ENCODE peak calls at places on chromosome 2, in eight cellular contexts. A is breast epithelium, B is body of pancreas, J is adrenal gland, U is heart left ventricle, R is uterus, Q is IMR-90, W is transverse colon. O is an unnamed sample.

GRCh38 chr2:239600650-239601049 is 199.8 kb upstream of the HDAC4 start:
- DNase-seq in A (no peak), B (no peak), J (no peak), U (no peak), R (peak; percentile 3), Q (no peak), W (no peak), O (peak; percentile 24)

GRCh38 chr2:152513029-152513428 is 178.1 kb downstream of the FMNL2 start:
- DNase-seq in A (no peak), B (no peak), J (no peak), U (no peak), R (no peak), Q (no peak), W (no peak), O (no peak)

GRCh38 chr2:54106631-54107454 is 8.6 kb upstream of the ACYP2 start:
- DNase-seq in A (no peak), B (no peak), J (peak; percentile 51), U (no peak), R (no peak), Q (peak; percentile 66), W (peak; percentile 36), O (no peak)

GRCh38 chr2:190802133-190802532 is 78.5 kb upstream of the GLS start:
- DNase-seq in A (no peak), B (no peak), J (no peak), U (no peak), R (no peak), Q (no peak), W (no peak), O (no peak)

GRCh38 chr2:84338069-84338468 is 121.0 kb downstream of the SUCLG1 start:
- DNase-seq in A (no peak), B (no peak), J (no peak), U (no peak), R (no peak), Q (no peak), W (no peak), O (no peak)

GRCh38 chr2:71223767-71224333 is 3.1 kb downstream of the PAIP2B start:
- DNase-seq in A (peak; percentile 52), B (peak; percentile 60), J (peak; percentile 72), U (peak; percentile 84), R (peak; percentile 19), Q (peak; percentile 16), W (peak; percentile 64), O (peak; percentile 79)

GRCh38 chr2:232816656-232817055 is 40.3 kb upstream of the KCNJ13 start:
- DNase-seq in A (no peak), B (no peak), J (no peak), U (no peak), R (no peak), Q (no peak), W (no peak), O (no peak)

GRCh38 chr2:58299123-58299522 is 58.0 kb upstream of the FANCL start:
- DNase-seq in A (no peak), B (no peak), J (no peak), U (no peak), R (no peak), Q (no peak), W (no peak), O (no peak)

GRCh38 chr2:40479995-40480525 is 28.2 kb upstream of the SLC8A1 start:
- DNase-seq in A (no peak), B (no peak), J (no peak), U (no peak), R (no peak), Q (no peak), W (no peak), O (no peak)

GRCh38 chr2:163640542-163641195 is 95.1 kb downstream of the FIGN start:
- DNase-seq in A (no peak), B (no peak), J (no peak), U (no peak), R (no peak), Q (no peak), W (no peak), O (no peak)

GRCh38 chr2:71395471-71395870 is 57.9 kb upstream of the DYSF start:
- DNase-seq in A (no peak), B (no peak), J (no peak), U (no peak), R (no peak), Q (no peak), W (no peak), O (no peak)

GRCh38 chr2:159131267-159131790 is 155.2 kb downstream of the WDSUB1 start:
- DNase-seq in A (no peak), B (no peak), J (no peak), U (no peak), R (no peak), Q (no peak), W (no peak), O (no peak)
- TF ChIP-seq POLR2A in A (no peak), B (no peak), J (no peak), U (no peak), R (no peak), Q (no peak), W (no peak), O (no peak)

DNA sequence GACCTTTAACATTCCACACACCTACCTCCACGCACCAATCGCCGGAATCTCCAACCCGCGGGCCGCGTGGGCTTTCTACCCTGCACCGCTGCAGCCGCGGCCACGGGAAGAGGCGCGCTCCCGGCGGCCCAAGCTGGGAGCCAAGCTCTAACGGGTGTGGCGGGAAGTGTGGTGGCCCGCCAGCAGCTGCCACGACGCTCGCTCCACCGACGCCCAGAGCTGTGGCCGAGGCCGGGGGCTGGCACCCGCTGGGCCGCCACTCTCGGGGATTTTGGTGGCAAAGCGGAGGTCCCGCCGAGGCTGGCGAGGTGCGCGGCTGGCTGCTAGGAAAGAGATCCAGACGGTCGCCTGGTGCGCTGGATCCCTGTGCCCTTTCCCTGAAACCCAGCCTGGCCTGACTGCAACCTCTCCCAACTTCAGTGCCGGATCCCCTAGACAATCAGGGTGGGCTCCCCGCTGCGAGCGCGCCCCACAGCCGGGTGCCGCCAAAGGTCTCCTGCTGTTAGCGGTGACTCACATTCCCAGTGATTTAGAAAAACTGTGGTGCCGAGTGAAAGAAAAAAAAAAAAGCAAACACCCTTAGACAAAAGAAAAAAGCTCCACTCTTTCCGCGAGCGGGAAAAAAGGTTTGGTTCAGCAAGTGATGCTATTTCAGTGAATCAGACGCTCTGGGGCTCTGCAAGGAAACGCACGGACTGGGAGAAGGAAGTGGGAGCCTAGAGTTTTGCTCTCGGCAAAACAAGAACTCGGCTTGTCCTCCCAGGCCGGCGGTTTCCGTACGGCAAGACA is 2.9 kb upstream of the BCL2L11 start:
- DNase-seq in A (no peak), B (peak; percentile 28), J (no peak), U (peak; percentile 33), R (peak; percentile 29), Q (peak; percentile 77), W (peak; percentile 50), O (peak; percentile 71)
- H3K4me3 ChIP-seq in A (peak overlapping the region; percentile 82), B (no peak overlapping the region), J (no peak overlapping the region), U (peak overlapping the region; percentile 69), R (peak overlapping the region; percentile 34), Q (peak overlapping the region; percentile 31), W (peak overlapping the region; percentile 23), O (peak overlapping the region; percentile 85)

DNA sequence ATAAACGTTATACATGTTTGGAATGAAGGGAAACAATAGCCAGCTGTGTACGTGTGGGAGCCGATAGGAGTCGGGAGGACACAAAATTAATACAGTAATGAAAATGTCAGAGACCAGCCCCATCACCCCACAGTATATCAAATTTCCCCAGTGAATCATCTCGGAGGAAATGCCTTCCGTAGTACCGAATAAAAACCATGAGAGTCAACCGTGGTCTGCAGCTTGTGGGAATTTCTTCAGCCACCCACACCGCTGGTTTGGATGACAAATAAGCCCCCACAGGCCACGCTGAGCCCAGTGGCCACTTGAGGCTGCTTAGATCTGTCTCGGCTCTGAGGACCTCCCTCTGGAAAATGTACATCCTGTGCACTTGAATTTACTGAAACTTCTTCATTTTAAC is 133.7 kb downstream of the COL6A3 start:
- DNase-seq in A (no peak), B (no peak), J (no peak), U (peak; percentile 73), R (no peak), Q (peak; percentile 99), W (no peak), O (no peak)
- TF ChIP-seq CTCF in A (no peak), B (no peak), J (no peak), U (no peak), R (no peak), Q (peak; percentile 16), W (no peak), O (no peak)

DNA sequence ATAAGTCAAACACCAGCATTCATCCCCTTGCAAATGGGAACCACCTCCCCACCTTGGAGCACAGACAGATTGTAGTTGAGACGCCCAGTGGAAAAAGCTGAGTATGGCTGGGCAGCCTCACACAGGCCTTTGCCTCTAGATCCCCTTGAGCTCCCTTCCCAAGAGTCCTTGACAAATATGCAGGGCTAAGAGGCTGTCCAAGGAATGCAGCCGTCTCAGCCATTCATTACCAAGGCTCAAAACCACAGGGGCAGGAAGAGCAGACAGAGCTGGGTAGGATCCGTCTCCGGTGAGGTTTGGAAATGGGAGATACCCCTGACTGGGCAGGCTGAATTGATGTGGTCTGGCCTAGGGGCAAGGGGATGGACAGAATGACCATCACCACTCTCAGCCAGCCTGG is 557.1 kb downstream of the TNS1 start:
- DNase-seq in A (no peak), B (no peak), J (no peak), U (no peak), R (no peak), Q (no peak), W (no peak), O (no peak)
- TF ChIP-seq POLR2A in A (no peak), B (no peak), J (no peak), U (no peak), R (no peak), Q (no peak), W (no peak), O (no peak)

DNA sequence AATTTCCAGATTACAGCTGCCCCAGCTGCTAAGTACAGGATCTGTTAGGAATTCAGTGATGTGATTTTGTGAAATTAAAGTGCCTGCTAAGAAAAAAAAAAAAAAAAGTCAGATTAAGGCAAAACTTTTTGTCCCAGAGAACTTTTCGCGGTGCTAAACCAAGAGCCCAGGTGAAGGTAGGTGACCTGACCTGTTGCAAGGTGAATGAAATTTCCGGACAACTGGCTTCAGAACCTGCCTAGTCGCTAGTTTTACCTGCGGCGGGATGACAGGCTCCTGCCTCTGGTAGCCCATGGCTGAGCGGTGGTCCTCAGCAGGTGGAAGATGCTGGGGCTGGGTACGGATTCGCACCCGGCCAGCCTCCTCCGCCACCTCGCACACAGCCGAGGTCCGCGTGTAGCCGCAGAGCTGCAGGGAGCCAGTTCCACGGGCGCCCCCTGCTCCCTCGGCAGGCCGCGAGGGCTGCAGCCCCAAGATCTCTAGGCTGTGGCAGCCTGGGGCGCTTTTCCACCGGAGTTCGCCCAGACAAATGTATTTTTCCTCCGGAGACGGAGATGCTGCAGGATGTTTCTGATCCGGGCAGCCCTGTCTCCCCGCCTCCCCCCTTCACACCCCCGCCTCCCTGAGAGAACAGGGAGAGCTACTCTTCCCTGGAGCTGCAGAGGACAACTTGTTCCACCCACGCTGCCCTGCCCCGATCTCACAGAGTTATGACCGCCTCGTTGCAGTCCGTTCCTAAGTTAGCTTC is at the start of gene SLC38A11:
- DNase-seq in A (no peak), B (peak; percentile 40), J (peak; percentile 34), U (peak; percentile 45), R (peak; percentile 21), Q (no peak), W (peak; percentile 22), O (peak; percentile 57)
- H3K4me3 ChIP-seq in A (peak within 1 kb of the TSS; percentile 64), B (peak within 1 kb of the TSS; percentile 45), J (no peak within 1 kb of the TSS), U (peak within 1 kb of the TSS; percentile 42), R (peak within 1 kb of the TSS; percentile 30), Q (peak within 1 kb of the TSS; percentile 36), W (peak within 1 kb of the TSS; percentile 24), O (peak within 1 kb of the TSS; percentile 45)